ENCODE peak calls at places on chromosomes 12 and 14, in seven cellular contexts. R, Q, J, L, U, G and P are unnamed samples.
A peak's percentile ranks its signal among the peaks of the same experiment; 100 is the strongest.

GRCh38 chr12:52969828-52970569 is 21.1 kb downstream of the KRT18 start:
- DNase-seq in Q (peak; percentile 32), J (no peak), L (no peak), R (peak; percentile 91), G (peak; percentile 92), U (no peak), P (peak; percentile 51)

GRCh38 chr12:25254271-25254880 is 3.6 kb upstream of the KRAS start:
- DNase-seq in J (no peak), G (no peak), Q (no peak), L (no peak), U (no peak), R (no peak), P (no peak)

GRCh38 chr14:90522585-90523191 is 125.9 kb downstream of the CALM1 start:
- DNase-seq in U (peak; percentile 70), J (peak; percentile 74), Q (peak; percentile 72), L (no peak), G (no peak), R (peak; percentile 67), P (peak; percentile 31)

GRCh38 chr12:32270818-32271710 is 128.3 kb upstream of the FGD4 start:
- DNase-seq in R (no peak), J (no peak), G (peak; percentile 11), L (no peak), U (peak; percentile 18), Q (peak; percentile 27), P (peak; percentile 10)

GRCh38 chr12:121711925-121712461 is 559 bp upstream of the TMEM120B start:
- DNase-seq in U (peak; percentile 50), J (peak; percentile 77), Q (peak; percentile 48), R (peak; percentile 36), L (peak; percentile 9), G (peak; percentile 47), P (no peak)

GRCh38 chr12:46133751-46134150 is 135.1 kb downstream of the SLC38A1 start:
- DNase-seq in G (no peak), L (no peak), R (no peak), U (no peak), Q (no peak), J (no peak), P (no peak)

GRCh38 chr12:80470403-80470802 is 26.4 kb downstream of the PTPRQ start:
- DNase-seq in U (no peak), L (no peak), Q (no peak), G (no peak), R (no peak), J (no peak), P (no peak)

GRCh38 chr14:90398315-90398811 is 1.5 kb downstream of the CALM1 start:
- DNase-seq in G (peak; percentile 56), Q (peak; percentile 35), U (peak; percentile 50), L (peak; percentile 41), J (peak; percentile 64), R (peak; percentile 44), P (peak; percentile 48)

GRCh38 chr12:120228291-120229070 is 27.6 kb upstream of the RPLP0 start:
- DNase-seq in U (peak; percentile 91), R (peak; percentile 90), J (peak; percentile 95), Q (peak; percentile 89), L (peak; percentile 82), G (peak; percentile 84), P (peak; percentile 96)
- TF ChIP-seq CTCF in U (peak; percentile 99), R (peak; percentile 97), J (peak; percentile 93), Q (peak; percentile 96), L (peak; percentile 80), G (peak; percentile 89), P (peak; percentile 87)

DNA sequence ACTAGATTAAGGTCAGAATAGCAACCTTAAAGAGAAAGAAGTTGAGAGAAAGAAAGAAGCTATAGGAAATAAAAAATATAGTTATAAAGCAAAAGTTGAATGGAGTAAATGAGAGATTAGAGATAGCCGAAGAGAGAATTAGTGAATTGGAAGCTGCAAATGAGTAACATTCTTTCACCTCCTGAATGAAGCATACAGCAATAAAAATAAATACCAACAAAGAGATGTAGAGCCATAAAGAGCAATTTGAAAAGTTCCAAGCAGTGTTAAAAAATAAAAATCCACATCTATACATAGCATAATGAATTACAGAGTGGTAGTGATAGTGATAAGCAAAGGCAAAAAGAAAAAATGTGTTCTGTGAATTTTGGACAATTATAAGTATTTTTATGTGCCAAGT is 177.9 kb downstream of the VRK1 start:
- DNase-seq in G (no peak), R (no peak), L (no peak), U (no peak), J (no peak), Q (no peak), P (no peak)
- TF ChIP-seq CTCF in G (no peak), R (no peak), L (no peak), U (no peak), J (no peak), Q (no peak), P (no peak)

GRCh38 chr12:88428350-88428749 is 151.9 kb downstream of the KITLG start:
- DNase-seq in U (no peak), J (no peak), G (no peak), L (no peak), Q (no peak), R (no peak), P (no peak)

GRCh38 chr12:88419794-88420193 is 160.5 kb downstream of the KITLG start:
- DNase-seq in J (no peak), G (no peak), U (no peak), Q (peak; percentile 22), L (no peak), R (peak; percentile 30), P (no peak)

GRCh38 chr12:88420460-88420859 is 159.8 kb downstream of the KITLG start:
- DNase-seq in L (no peak), U (no peak), Q (peak; percentile 92), R (no peak), G (no peak), J (no peak), P (no peak)

DNA sequence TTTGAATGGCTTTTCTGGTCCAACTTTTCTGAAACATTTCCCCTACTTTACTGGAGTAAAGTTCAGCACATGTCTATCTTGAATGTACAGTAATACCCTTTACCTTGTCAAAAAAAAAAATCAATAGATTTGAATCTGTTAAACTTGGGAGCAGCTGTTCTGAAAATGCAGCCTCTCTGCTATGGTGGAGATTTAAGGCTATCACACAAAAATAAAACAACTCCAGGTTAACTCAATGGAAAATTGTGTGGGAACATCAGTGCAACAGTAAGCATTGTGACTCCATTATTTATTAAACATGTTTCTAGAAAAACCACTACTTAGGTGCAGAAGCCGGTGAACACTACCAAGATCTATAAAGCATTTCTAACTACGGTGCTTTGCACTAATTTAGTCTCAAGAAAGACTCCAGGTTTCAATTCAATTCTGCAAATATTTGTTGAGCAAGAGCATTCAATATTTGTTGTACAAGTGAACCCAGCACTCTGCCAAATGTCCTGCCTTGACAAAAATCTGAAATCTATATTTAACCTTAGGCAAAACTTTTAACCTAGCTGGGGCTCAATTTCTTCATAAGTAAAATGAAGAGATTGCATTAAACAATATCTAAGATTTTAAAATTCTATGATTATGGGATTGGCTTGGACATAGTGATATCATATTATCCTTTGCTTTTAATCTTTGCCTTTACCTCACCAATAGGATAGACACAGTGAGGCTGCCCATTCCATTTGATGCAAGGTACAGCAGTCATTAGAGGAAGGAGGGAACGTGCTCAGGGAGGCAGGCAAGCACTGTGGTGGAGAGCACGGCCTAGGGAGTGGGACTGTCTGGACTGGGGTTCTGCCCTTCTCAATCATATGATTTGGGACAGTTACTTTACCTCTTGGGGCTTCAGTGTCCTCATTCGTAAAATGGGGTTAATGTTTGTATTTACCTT is 155.2 kb downstream of the KITLG start:
- DNase-seq in R (no peak), J (no peak), Q (no peak), L (no peak), G (no peak), U (no peak), P (no peak)
- TF ChIP-seq CTCF in R (no peak), J (no peak), Q (no peak), L (no peak), G (no peak), U (no peak), P (no peak)

GRCh38 chr14:101960225-101960624 is 4.1 kb upstream of the DYNC1H1 start:
- DNase-seq in U (no peak), G (no peak), L (no peak), J (no peak), R (no peak), Q (peak; percentile 48), P (no peak)
- TF ChIP-seq CTCF in U (peak; percentile 18), G (no peak), L (no peak), J (no peak), R (peak; percentile 16), Q (peak; percentile 65), P (no peak)

GRCh38 chr12:77916276-77916675 is 85.6 kb downstream of the NAV3 start:
- DNase-seq in U (no peak), G (no peak), Q (no peak), J (no peak), R (no peak), L (no peak), P (no peak)

GRCh38 chr12:77914089-77914488 is 83.4 kb downstream of the NAV3 start:
- DNase-seq in G (no peak), J (no peak), Q (no peak), R (no peak), U (no peak), L (no peak), P (no peak)
- TF ChIP-seq CTCF in G (no peak), J (no peak), Q (no peak), R (no peak), U (no peak), L (no peak), P (no peak)

GRCh38 chr12:2358986-2359658 is 306.3 kb downstream of the CACNA1C start:
- DNase-seq in U (no peak), L (no peak), J (no peak), G (no peak), Q (no peak), R (no peak), P (no peak)

GRCh38 chr12:2363836-2364565 is 311.2 kb downstream of the CACNA1C start:
- DNase-seq in J (no peak), R (no peak), G (no peak), L (no peak), U (no peak), Q (no peak), P (no peak)

GRCh38 chr12:2359725-2360629 is 307.2 kb downstream of the CACNA1C start:
- DNase-seq in G (no peak), R (no peak), J (no peak), U (no peak), Q (no peak), L (no peak), P (no peak)

GRCh38 chr12:2364566-2365165 is 311.9 kb downstream of the CACNA1C start:
- DNase-seq in R (no peak), J (no peak), U (no peak), G (no peak), Q (no peak), L (no peak), P (no peak)

DNA sequence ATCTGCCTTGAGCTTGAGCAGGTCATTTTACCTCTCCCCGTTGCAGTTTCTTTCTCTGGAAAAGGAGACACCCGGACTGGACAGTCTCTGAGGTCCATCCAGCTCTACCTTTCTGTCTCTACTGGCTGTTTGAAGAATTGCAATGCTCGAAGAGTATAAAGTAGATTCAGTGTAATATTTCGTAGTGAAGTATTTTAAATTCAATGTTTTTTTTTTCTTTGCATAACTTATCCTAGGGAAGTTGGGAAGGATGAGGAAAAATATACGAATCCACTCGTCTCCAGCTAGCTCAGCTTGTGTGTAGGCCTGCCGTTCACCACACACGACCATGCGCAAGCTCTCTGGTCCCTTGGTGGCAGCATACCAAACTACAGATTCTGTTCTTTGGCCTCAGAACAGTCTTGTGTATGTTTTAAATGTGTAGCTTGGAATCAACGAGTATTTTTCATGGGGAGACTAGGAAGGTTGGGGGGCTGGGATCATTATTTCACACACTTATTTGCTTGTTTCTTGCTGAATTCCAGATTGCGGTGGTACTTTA is 307.9 kb downstream of the CACNA1C start:
- DNase-seq in U (no peak), J (no peak), R (no peak), G (no peak), L (no peak), Q (peak; percentile 19), P (no peak)
- TF ChIP-seq CTCF in U (no peak), J (no peak), R (no peak), G (no peak), L (no peak), Q (peak; percentile 40), P (no peak)